ENCODE peak calls at places on chromosome 14, in four cellular contexts. A is uterus, G is AG04450, V is neural progenitor cell. B is an unnamed sample.
A peak's percentile ranks its signal among the peaks of the same experiment; 100 is the strongest.

GRCh38 chr14:105475916-105476845 is 1.6 kb downstream of the CRIP2 start:
- DNase-seq in A (peak; percentile 52), G (no peak), V (peak; percentile 34), B (peak; percentile 84)

GRCh38 chr14:88611878-88612277 is 49.0 kb downstream of the ZC3H14 start:
- DNase-seq in A (no peak), G (no peak), V (no peak), B (no peak)

GRCh38 chr14:102822311-102822863 is 45.1 kb downstream of the TRAF3 start:
- DNase-seq in A (no peak), G (no peak), V (no peak), B (no peak)

GRCh38 chr14:75578786-75579781 is 664 bp downstream of the FLVCR2 start:
- DNase-seq in A (peak; percentile 20), G (no peak), V (no peak), B (no peak)

GRCh38 chr14:83940253-83940652 is 1589.7 kb upstream of the FLRT2 start:
- DNase-seq in A (no peak), G (no peak), V (peak; percentile 15), B (no peak)

GRCh38 chr14:61889914-61890351 is 127.7 kb downstream of the SNAPC1 start:
- DNase-seq in A (no peak), G (no peak), V (no peak), B (no peak)

GRCh38 chr14:87005336-87005735 is 987.6 kb downstream of the GALC start:
- DNase-seq in A (no peak), G (no peak), V (no peak), B (no peak)

GRCh38 chr14:28774764-28775738 is 8.5 kb downstream of the FOXG1 start:
- DNase-seq in A (no peak), G (no peak), V (peak; percentile 27), B (no peak)

GRCh38 chr14:76584271-76584702 is 177.0 kb upstream of the VASH1 start:
- DNase-seq in A (peak; percentile 15), G (no peak), V (no peak), B (no peak)

GRCh38 chr14:89619616-89620273 is 202.7 kb upstream of the FOXN3 start:
- DNase-seq in A (no peak), G (no peak), V (no peak), B (no peak)

GRCh38 chr14:49879683-49880204 is 13.1 kb upstream of the ARF6 start:
- DNase-seq in A (no peak), G (no peak), V (peak; percentile 63), B (no peak)

GRCh38 chr14:70771781-70772212 is 37.5 kb downstream of the MAP3K9 start:
- DNase-seq in A (no peak), G (no peak), V (peak; percentile 40), B (no peak)

GRCh38 chr14:101197595-101198397 is 294.3 kb upstream of the RTL1 start:
- DNase-seq in A (peak; percentile 11), G (no peak), V (no peak), B (no peak)

GRCh38 chr14:82075566-82075965 is 541.9 kb upstream of the SEL1L start:
- DNase-seq in A (no peak), G (no peak), V (peak; percentile 89), B (no peak)

GRCh38 chr14:90513151-90514014 is 116.6 kb downstream of the CALM1 start:
- DNase-seq in A (peak; percentile 46), G (no peak), V (peak; percentile 71), B (peak; percentile 96)

GRCh38 chr14:30527196-30527595 is 31.8 kb upstream of the G2E3 start:
- DNase-seq in A (no peak), G (no peak), V (no peak), B (no peak)

GRCh38 chr14:93970967-93971634 is 5.3 kb downstream of the ASB2 start:
- DNase-seq in A (no peak), G (no peak), V (no peak), B (no peak)

GRCh38 chr14:30114051-30114450 is 186.4 kb upstream of the PRKD1 start:
- DNase-seq in A (no peak), G (no peak), V (no peak), B (no peak)

GRCh38 chr14:100683578-100683977 is 43.1 kb upstream of the DLK1 start:
- DNase-seq in A (no peak), G (no peak), V (no peak), B (no peak)

DNA sequence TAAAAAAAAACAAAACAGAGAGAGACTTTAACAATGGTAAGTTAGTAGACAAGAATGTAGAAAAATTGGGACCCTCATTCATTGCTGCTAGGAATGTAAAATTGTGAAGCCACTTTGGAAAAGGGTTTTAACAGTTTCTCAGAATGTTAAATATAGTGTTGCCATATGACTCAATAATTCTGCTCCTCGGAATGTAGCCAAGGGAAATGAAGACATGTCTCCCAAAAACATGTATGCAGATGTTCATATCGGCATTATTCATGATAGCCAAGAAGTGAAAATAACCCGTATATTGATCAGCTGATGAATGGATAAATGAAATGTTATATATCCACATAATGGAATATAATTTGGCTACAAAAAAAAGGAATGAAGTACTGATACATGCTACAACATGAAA is 132.3 kb downstream of the DAAM1 start:
- DNase-seq in A (no peak), G (no peak), V (no peak), B (no peak)
- H3K4me3 ChIP-seq in A (no peak overlapping the region), G (no peak overlapping the region), V (no peak overlapping the region), B (no peak overlapping the region)

DNA sequence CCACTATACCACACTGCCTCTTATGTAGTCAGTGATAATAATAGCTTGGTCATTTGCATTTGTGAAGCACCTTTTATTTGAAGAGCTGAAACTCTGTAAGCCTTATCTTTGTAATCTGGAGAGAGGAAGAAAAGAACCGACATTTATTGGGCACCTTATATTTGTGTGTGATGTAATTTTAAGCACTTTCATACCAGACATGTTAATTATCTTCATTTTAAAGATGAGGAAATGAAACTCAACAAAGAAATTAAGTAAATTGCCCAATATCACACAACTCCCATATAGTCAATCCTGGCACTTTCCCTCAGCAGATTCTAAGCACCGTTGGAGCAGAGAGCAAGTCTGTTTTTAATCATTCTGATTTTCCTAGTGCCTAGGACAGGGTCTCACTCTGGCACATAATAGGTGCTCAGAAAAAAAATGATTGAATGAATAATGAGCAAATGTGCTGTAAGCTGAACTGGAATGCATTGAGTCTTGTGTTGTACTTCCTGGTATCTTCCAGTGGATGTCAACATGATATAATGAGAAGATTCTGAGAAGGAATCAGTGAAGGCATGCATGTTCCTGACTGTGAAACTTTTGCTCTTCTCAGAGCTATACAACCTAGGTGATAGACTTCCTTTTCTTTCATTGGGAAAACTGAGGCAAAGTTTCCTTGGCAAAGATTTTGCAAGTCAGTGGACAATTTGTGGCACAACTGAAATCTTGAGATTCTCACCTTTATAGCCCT is 418.9 kb downstream of the ZFP36L1 start:
- DNase-seq in A (no peak), G (no peak), V (no peak), B (no peak)
- TF ChIP-seq CTCF in A (no peak), G (no peak), V (no peak), B (no peak)

DNA sequence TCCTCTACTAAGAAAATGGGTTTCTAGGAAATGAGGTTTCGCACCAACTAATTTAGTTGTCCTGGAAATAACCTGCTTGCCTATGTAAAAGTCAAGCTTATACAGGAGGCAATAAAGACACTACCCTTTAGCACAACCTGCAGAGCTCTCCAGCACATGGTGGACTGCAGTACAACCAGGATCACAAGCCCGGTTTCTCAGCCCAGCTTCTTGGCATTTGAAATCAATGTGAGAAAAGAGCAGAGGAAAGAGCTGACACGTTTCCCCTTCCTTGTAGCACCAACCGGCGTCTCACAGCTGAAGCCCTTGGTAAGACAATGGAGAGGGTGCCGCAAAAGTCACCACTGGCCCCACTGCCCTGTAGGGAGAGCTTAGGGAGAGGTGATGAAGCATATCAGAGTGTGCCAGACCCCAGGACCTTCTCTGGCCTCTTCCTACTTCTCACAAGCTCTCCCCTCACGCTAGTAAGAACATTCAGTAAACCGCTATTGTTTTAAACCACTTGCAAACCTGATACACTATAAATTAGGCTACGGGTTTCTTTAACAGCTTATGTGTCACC is 8.6 kb downstream of the SPTLC2 start:
- DNase-seq in A (no peak), G (no peak), V (peak; percentile 19), B (no peak)
- H3K27ac ChIP-seq in A (no peak overlapping the region), G (no peak overlapping the region), V (peak overlapping the region; percentile 16), B (peak overlapping the region; percentile 43)

GRCh38 chr14:95233702-95234241 is 76.4 kb upstream of the DICER1 start:
- DNase-seq in A (no peak), G (no peak), V (no peak), B (no peak)
- H3K4me3 ChIP-seq in A (no peak overlapping the region), G (no peak overlapping the region), V (no peak overlapping the region), B (no peak overlapping the region)

GRCh38 chr14:56294125-56294524 is 175.9 kb downstream of the PELI2 start:
- DNase-seq in A (no peak), G (no peak), V (peak; percentile 17), B (no peak)
- TF ChIP-seq CTCF in A (no peak), G (no peak), V (peak; percentile 6), B (no peak)

GRCh38 chr14:59277659-59278058 is 89.2 kb downstream of the DAAM1 start:
- DNase-seq in A (no peak), G (no peak), V (no peak), B (no peak)

GRCh38 chr14:59276235-59276634 is 87.8 kb downstream of the DAAM1 start:
- DNase-seq in A (no peak), G (no peak), V (no peak), B (no peak)

GRCh38 chr14:59275668-59276067 is 87.2 kb downstream of the DAAM1 start:
- DNase-seq in A (no peak), G (peak; percentile 64), V (no peak), B (no peak)

GRCh38 chr14:59280961-59281360 is 92.5 kb downstream of the DAAM1 start:
- DNase-seq in A (no peak), G (no peak), V (no peak), B (no peak)

GRCh38 chr14:59278111-59278510 is 89.6 kb downstream of the DAAM1 start:
- DNase-seq in A (no peak), G (peak; percentile 72), V (no peak), B (no peak)
- H3K27ac ChIP-seq in A (peak overlapping the region; percentile 87), G (no peak overlapping the region), V (no peak overlapping the region), B (no peak overlapping the region)